ENCODE peak calls at places on chromosomes 3 and 15, in six cellular contexts. D is IMR-90, Y is SK-N-SH, T is GM23248, W is fibroblast of lung, H is neural progenitor cell. U is an unnamed sample.

GRCh38 chr15:59283717-59284336 is 77.2 kb downstream of the LDHAL6B start:
- DNase-seq in T (no peak), D (no peak), H (no peak), W (no peak), Y (no peak), U (peak; percentile 93)

GRCh38 chr3:99927651-99928390 is 110.2 kb downstream of the CMSS1 start:
- DNase-seq in T (no peak), Y (no peak), H (peak; percentile 50), D (no peak), W (no peak), U (no peak)

GRCh38 chr15:93997071-93997658 is 234.2 kb upstream of the MCTP2 start:
- DNase-seq in Y (peak; percentile 41), T (peak; percentile 58), W (peak; percentile 37), D (peak; percentile 4), H (peak; percentile 21), U (no peak)

GRCh38 chr3:59425942-59426341 is 376.1 kb upstream of the CFAP20DC start:
- DNase-seq in W (no peak), H (no peak), Y (no peak), D (no peak), T (no peak), U (no peak)

GRCh38 chr15:72227192-72227586 is 3.8 kb downstream of the PKM start:
- DNase-seq in W (peak; percentile 79), T (peak; percentile 92), D (peak; percentile 91), Y (no peak), H (no peak), U (peak; percentile 87)

GRCh38 chr3:47464603-47465002 is 11.1 kb downstream of the SCAP start:
- DNase-seq in W (no peak), T (no peak), Y (no peak), H (no peak), D (no peak), U (no peak)

GRCh38 chr3:40333852-40334251 is 24.3 kb downstream of the EIF1B start:
- DNase-seq in H (no peak), Y (no peak), T (no peak), D (no peak), W (no peak), U (no peak)

GRCh38 chr3:152309535-152310317 is 41.0 kb downstream of the MBNL1 start:
- DNase-seq in Y (no peak), W (peak; percentile 62), H (no peak), T (peak; percentile 89), D (peak; percentile 83), U (no peak)

GRCh38 chr3:98721776-98722175 is 41.4 kb upstream of the ST3GAL6 start:
- DNase-seq in W (no peak), H (no peak), Y (no peak), D (no peak), T (no peak), U (no peak)

GRCh38 chr3:45178131-45179023 is 32.2 kb upstream of the CDCP1 start:
- DNase-seq in W (peak; percentile 78), T (no peak), D (peak; percentile 69), H (no peak), Y (no peak), U (no peak)

GRCh38 chr3:50179710-50180109 is 11.7 kb upstream of the GNAT1 start:
- DNase-seq in W (no peak), Y (no peak), D (no peak), T (no peak), H (no peak), U (no peak)

GRCh38 chr3:105746226-105746996 is 122.4 kb downstream of the CBLB start:
- DNase-seq in Y (no peak), W (no peak), H (no peak), D (no peak), T (no peak), U (no peak)

GRCh38 chr15:86690566-86690965 is 610.9 kb downstream of the AGBL1 start:
- DNase-seq in T (no peak), W (no peak), H (peak; percentile 46), D (no peak), Y (no peak), U (no peak)

GRCh38 chr3:136332776-136333175 is 82.6 kb downstream of the PCCB start:
- DNase-seq in Y (no peak), T (peak; percentile 88), D (peak; percentile 92), W (peak; percentile 73), H (no peak), U (no peak)

GRCh38 chr3:57108684-57109083 is 48.2 kb downstream of the SPATA12 start:
- DNase-seq in W (no peak), H (no peak), Y (no peak), T (no peak), D (no peak), U (no peak)

GRCh38 chr3:185397676-185398075 is 34.7 kb downstream of the MAP3K13 start:
- DNase-seq in W (no peak), H (no peak), T (no peak), Y (peak; percentile 46), D (no peak), U (no peak)

GRCh38 chr3:144189044-144189443 is 217.4 kb downstream of the DIPK2A start:
- DNase-seq in H (peak; percentile 6), D (peak; percentile 46), W (no peak), T (peak; percentile 35), Y (no peak), U (no peak)

GRCh38 chr3:197586181-197586580 is 30.4 kb upstream of the BDH1 start:
- DNase-seq in H (no peak), W (no peak), Y (no peak), T (no peak), D (no peak), U (no peak)

GRCh38 chr15:53457479-53457878 is 302.0 kb downstream of the WDR72 start:
- DNase-seq in W (no peak), T (no peak), H (no peak), D (no peak), Y (no peak), U (no peak)

GRCh38 chr3:69115731-69116130 is 6.7 kb downstream of the LMOD3 start:
- DNase-seq in W (peak; percentile 84), H (no peak), Y (no peak), T (peak; percentile 78), D (peak; percentile 78), U (peak; percentile 23)

GRCh38 chr3:50318163-50318562 is 4.4 kb downstream of the HYAL2 start:
- DNase-seq in T (no peak), H (no peak), D (no peak), Y (no peak), W (no peak), U (no peak)

GRCh38 chr15:76678766-76679165 is 226.4 kb downstream of the SCAPER start:
- DNase-seq in Y (no peak), H (peak; percentile 12), W (no peak), D (peak; percentile 60), T (peak; percentile 40), U (no peak)

GRCh38 chr3:144039661-144040060 is 68.0 kb downstream of the DIPK2A start:
- DNase-seq in D (peak; percentile 38), T (no peak), W (no peak), H (no peak), Y (no peak), U (no peak)

GRCh38 chr15:69075467-69075866 is 61.0 kb downstream of the NOX5 start:
- DNase-seq in Y (no peak), D (no peak), H (no peak), T (no peak), W (peak; percentile 27), U (no peak)

GRCh38 chr3:161221881-161222600 is 930 bp downstream of the NMD3 start:
- DNase-seq in Y (peak; percentile 37), D (peak; percentile 27), H (no peak), W (peak; percentile 42), T (peak; percentile 68), U (no peak)

GRCh38 chr15:41827880-41828746 is at the start of gene JMJD7:
- DNase-seq in Y (peak; percentile 100), W (peak; percentile 83), T (peak; percentile 95), H (peak; percentile 96), D (peak; percentile 81), U (peak; percentile 59)
- H3K27ac ChIP-seq in Y (peak within 1 kb of the TSS; percentile 74), W (peak within 1 kb of the TSS; percentile 77), T (peak within 1 kb of the TSS; percentile 30), H (no peak within 1 kb of the TSS), D (peak within 1 kb of the TSS; percentile 50), U (peak within 1 kb of the TSS; percentile 93)

GRCh38 chr15:28107111-28107893 is 8.2 kb upstream of the OCA2 start:
- DNase-seq in T (peak; percentile 48), W (peak; percentile 39), Y (no peak), D (no peak), H (peak; percentile 66), U (no peak)
- H3K9ac ChIP-seq in T (peak overlapping the region; percentile 41), W (no peak overlapping the region), Y (no peak overlapping the region), D (no peak overlapping the region), H (no peak overlapping the region), U (no peak overlapping the region)

DNA sequence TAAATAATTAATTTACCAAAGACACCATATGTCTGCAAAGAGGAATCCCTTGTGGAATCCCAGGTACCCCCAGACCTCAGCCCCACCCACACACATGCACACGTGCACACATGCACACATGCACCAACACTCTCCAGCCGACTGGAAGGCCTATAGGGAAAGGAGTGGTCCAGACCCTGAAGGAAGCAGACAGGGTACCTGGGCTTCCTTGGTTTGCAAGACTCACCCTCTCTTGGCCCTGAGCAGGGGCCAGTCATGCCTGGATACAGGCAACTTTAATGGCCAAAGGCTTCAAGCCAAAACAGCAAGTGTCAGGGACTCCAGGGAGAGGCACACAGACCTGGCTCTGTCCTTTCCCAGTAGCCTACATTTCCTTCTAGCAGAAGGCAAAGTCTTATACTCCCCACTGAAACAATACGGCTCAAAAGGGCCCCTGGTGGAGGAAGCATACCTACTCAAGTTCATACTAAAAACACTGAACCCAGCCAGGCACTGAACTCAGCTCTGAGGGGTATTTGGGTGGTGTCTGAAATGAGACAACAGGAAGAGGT is 8.8 kb downstream of the MFGE8 start:
- DNase-seq in H (no peak), W (no peak), T (peak; percentile 44), D (no peak), Y (no peak), U (no peak)
- H3K27ac ChIP-seq in H (no peak overlapping the region), W (no peak overlapping the region), T (no peak overlapping the region), D (no peak overlapping the region), Y (no peak overlapping the region), U (no peak overlapping the region)

GRCh38 chr15:22927761-22928160 is 52.4 kb downstream of the CYFIP1 start:
- DNase-seq in T (no peak), H (no peak), W (no peak), Y (no peak), D (no peak), U (no peak)

GRCh38 chr15:22922003-22922402 is 58.2 kb downstream of the CYFIP1 start:
- DNase-seq in T (no peak), D (no peak), Y (no peak), W (no peak), H (no peak), U (no peak)

GRCh38 chr15:22930782-22931484 is 49.2 kb downstream of the CYFIP1 start:
- DNase-seq in Y (no peak), W (no peak), T (peak; percentile 43), D (peak; percentile 27), H (no peak), U (no peak)

DNA sequence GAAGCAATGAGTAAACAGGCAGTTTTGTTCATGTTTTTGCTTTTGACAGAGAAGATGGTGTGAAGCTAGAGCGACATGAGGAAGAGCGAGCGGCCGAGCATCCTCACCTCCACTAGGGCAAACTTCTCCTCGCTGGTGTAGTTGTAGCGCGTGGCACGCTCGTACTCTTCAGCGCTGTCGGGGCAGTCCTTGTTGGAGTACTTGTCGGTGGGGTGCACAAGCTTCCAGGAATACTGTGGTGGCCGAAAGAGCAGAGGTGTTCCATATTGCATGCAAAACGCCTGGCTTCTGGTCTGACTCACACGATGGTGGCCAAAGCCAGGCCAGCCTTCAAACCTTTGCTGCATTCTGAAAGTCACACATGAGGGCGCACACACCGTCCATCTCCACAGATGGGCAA is 54.3 kb downstream of the CYFIP1 start:
- DNase-seq in T (no peak), H (no peak), W (no peak), Y (no peak), D (no peak), U (no peak)
- H3K9ac ChIP-seq in T (no peak overlapping the region), H (no peak overlapping the region), W (no peak overlapping the region), Y (no peak overlapping the region), D (no peak overlapping the region), U (no peak overlapping the region)

GRCh38 chr3:188021502-188022040 is 132.4 kb upstream of the LPP start:
- DNase-seq in W (peak; percentile 87), D (peak; percentile 84), H (no peak), Y (no peak), T (peak; percentile 88), U (no peak)
- H3K27ac ChIP-seq in W (no peak overlapping the region), D (peak overlapping the region; percentile 67), H (no peak overlapping the region), Y (no peak overlapping the region), T (peak overlapping the region; percentile 68), U (no peak overlapping the region)